ENCODE peak calls at places on chromosomes 6 and 20, in eight cellular contexts. S is trophoblast cell; L is stimulated activated CD4-positive, alpha-beta T cell treated with anti-CD3 and anti-CD28 coated beads, Interleukin-4, amount 100 ng/mL, for 24 hours; P is RWPE2; V is psoas muscle; M is H4; R is iPS-NIHi11; J is HEK293T. E is an unnamed sample.
A peak's percentile ranks its signal among the peaks of the same experiment; 100 is the strongest.

GRCh38 chr6:45076217-45076616 is 251.9 kb upstream of the RUNX2 start:
- DNase-seq in S (no peak), P (no peak), R (no peak), V (no peak), L (no peak), M (no peak), J (no peak), E (no peak)

GRCh38 chr20:46946796-46947195 is 52.2 kb downstream of the EYA2 start:
- DNase-seq in L (no peak), J (no peak), R (no peak), P (no peak), V (no peak), S (no peak), M (no peak), E (no peak)

GRCh38 chr6:139146317-139146726 is 11.4 kb downstream of the HECA start:
- DNase-seq in V (no peak), S (no peak), P (no peak), L (peak; percentile 48), R (no peak), J (no peak), M (no peak), E (no peak)

GRCh38 chr6:21999012-21999528 is 297.8 kb downstream of the PRL start:
- DNase-seq in M (peak; percentile 66), P (no peak), J (no peak), R (no peak), V (no peak), S (no peak), L (no peak), E (no peak)

GRCh38 chr6:35718911-35719381 is 17.9 kb upstream of the ARMC12 start:
- DNase-seq in S (no peak), J (peak; percentile 5), M (no peak), P (no peak), R (no peak), V (no peak), L (no peak), E (no peak)

GRCh38 chr20:5402903-5403531 is 86.3 kb upstream of the PROKR2 start:
- DNase-seq in R (peak; percentile 62), M (no peak), V (no peak), P (no peak), L (no peak), S (peak; percentile 18), J (peak; percentile 53), E (no peak)

GRCh38 chr20:433300-433975 is 25.3 kb downstream of the RBCK1 start:
- DNase-seq in P (peak; percentile 37), V (no peak), R (no peak), S (no peak), M (no peak), J (no peak), L (peak; percentile 73), E (no peak)

GRCh38 chr6:1986454-1987243 is 258.8 kb downstream of the GMDS start:
- DNase-seq in V (no peak), L (no peak), P (no peak), M (no peak), J (no peak), S (no peak), R (no peak), E (no peak)

GRCh38 chr6:147699637-147700036 is 191.1 kb downstream of the SAMD5 start:
- DNase-seq in V (no peak), J (no peak), P (no peak), M (peak; percentile 6), R (no peak), L (no peak), S (no peak), E (no peak)

GRCh38 chr6:129592516-129593232 is 117.3 kb downstream of the ARHGAP18 start:
- DNase-seq in P (no peak), J (no peak), S (no peak), R (no peak), L (peak; percentile 18), V (no peak), M (no peak), E (no peak)

GRCh38 chr6:12313992-12314589 is 23.9 kb downstream of the EDN1 start:
- DNase-seq in L (no peak), S (peak; percentile 71), J (no peak), V (no peak), R (no peak), M (no peak), P (no peak), E (no peak)

GRCh38 chr6:44039839-44040350 is 87.4 kb downstream of the MRPL14 start:
- DNase-seq in R (no peak), J (no peak), S (no peak), P (no peak), M (no peak), L (no peak), V (no peak), E (no peak)

GRCh38 chr6:35977308-35977707 is 47.1 kb downstream of the SLC26A8 start:
- DNase-seq in L (no peak), V (no peak), M (no peak), P (no peak), S (no peak), R (no peak), J (no peak), E (no peak)

GRCh38 chr20:42218566-42218965 is 600.4 kb upstream of the CHD6 start:
- DNase-seq in L (no peak), M (no peak), J (no peak), R (no peak), P (no peak), V (no peak), S (no peak), E (no peak)

GRCh38 chr20:19757487-19757972 is 528 bp upstream of the RIN2 start:
- DNase-seq in J (peak; percentile 47), V (peak; percentile 88), S (peak; percentile 86), P (peak; percentile 72), M (no peak), R (peak; percentile 83), L (no peak), E (peak; percentile 32)

GRCh38 chr6:16174368-16175078 is 45.6 kb downstream of the MYLIP start:
- DNase-seq in S (no peak), R (no peak), L (no peak), P (no peak), J (no peak), V (no peak), M (no peak), E (no peak)

GRCh38 chr6:147941143-147941542 is 401.5 kb upstream of the SASH1 start:
- DNase-seq in J (no peak), L (no peak), M (peak; percentile 78), V (no peak), P (no peak), S (no peak), R (peak; percentile 21), E (no peak)

GRCh38 chr6:144909753-144910280 is 624.7 kb downstream of the UTRN start:
- DNase-seq in M (no peak), S (peak; percentile 57), P (no peak), L (no peak), J (no peak), R (no peak), V (no peak), E (no peak)

GRCh38 chr6:137133136-137133535 is 40.3 kb downstream of the IL22RA2 start:
- DNase-seq in V (no peak), J (no peak), L (no peak), S (no peak), P (no peak), R (no peak), M (no peak), E (no peak)

GRCh38 chr6:160534050-160534696 is 129.9 kb downstream of the LPA start:
- DNase-seq in P (no peak), M (peak; percentile 15), R (peak; percentile 81), J (peak; percentile 72), V (peak; percentile 39), S (peak; percentile 67), L (peak; percentile 65), E (peak; percentile 34)

GRCh38 chr6:3001773-3002293 is 2.1 kb downstream of the NQO2 start:
- DNase-seq in R (peak; percentile 43), P (no peak), S (peak; percentile 85), M (peak; percentile 95), J (peak; percentile 61), V (no peak), L (peak; percentile 24), E (no peak)

GRCh38 chr6:33251390-33252012 is 20.2 kb downstream of the VPS52 start:
- DNase-seq in R (no peak), J (no peak), L (no peak), S (no peak), P (no peak), M (no peak), V (no peak), E (no peak)

GRCh38 chr6:158909938-158910337 is 90.1 kb downstream of the RSPH3 start:
- DNase-seq in R (no peak), V (no peak), L (no peak), J (no peak), M (no peak), S (no peak), P (no peak), E (no peak)

GRCh38 chr20:46215913-46216707 is 92.2 kb downstream of the CDH22 start:
- DNase-seq in R (peak; percentile 79), S (peak; percentile 27), P (peak; percentile 77), M (peak; percentile 95), V (peak; percentile 39), J (peak; percentile 48), L (no peak), E (no peak)

GRCh38 chr6:132390017-132390416 is 11.3 kb downstream of the MOXD1 start:
- DNase-seq in S (no peak), M (no peak), P (no peak), V (no peak), J (no peak), L (no peak), R (no peak), E (no peak)

GRCh38 chr6:111566222-111566717 is 39.4 kb downstream of the TRAF3IP2 start:
- DNase-seq in V (no peak), L (no peak), P (no peak), J (no peak), S (no peak), R (no peak), M (no peak), E (no peak)

GRCh38 chr6:154824076-154824475 is 90.9 kb downstream of the SCAF8 start:
- DNase-seq in M (no peak), S (no peak), V (no peak), R (peak; percentile 10), J (no peak), L (no peak), P (no peak), E (no peak)

GRCh38 chr20:53162251-53162835 is 190.2 kb downstream of the TSHZ2 start:
- DNase-seq in L (no peak), S (peak; percentile 90), J (peak; percentile 79), P (no peak), V (peak; percentile 64), M (peak; percentile 84), R (peak; percentile 80), E (no peak)

GRCh38 chr20:2399390-2399789 is 18.7 kb downstream of the TGM6 start:
- DNase-seq in L (no peak), R (no peak), S (no peak), V (no peak), P (no peak), M (no peak), J (no peak), E (no peak)

GRCh38 chr20:58349586-58349985 is 39.4 kb upstream of the VAPB start:
- DNase-seq in L (no peak), R (no peak), V (no peak), P (no peak), M (peak; percentile 29), S (no peak), J (peak; percentile 14), E (no peak)

GRCh38 chr20:15708984-15709598 is 864.2 kb downstream of the KIF16B start:
- DNase-seq in L (peak; percentile 30), J (peak; percentile 71), P (no peak), M (peak; percentile 49), R (peak; percentile 80), S (peak; percentile 80), V (peak; percentile 30), E (peak; percentile 16)

E was measured in hypothalamus.